ENCODE peak calls at places on chromosomes 6 and 20, in four cellular contexts. Q is cardiac muscle cell, D is uterus, L is stomach. W is an unnamed sample. For H3K27me3, the result is how much of the 10 kb centered on the place peaks cover.

GRCh38 chr6:165487347-165487746 is 175.7 kb downstream of the PDE10A start:
- DNase-seq in D (no peak), Q (peak), L (no peak), W (no peak)

GRCh38 chr6:105476978-105477377 is 74.1 kb upstream of the PREP start:
- DNase-seq in Q (no peak), D (no peak), L (no peak), W (no peak)

GRCh38 chr6:3825851-3826581 is 23.2 kb upstream of the FAM50B start:
- DNase-seq in D (peak), Q (peak), L (peak), W (no peak)

GRCh38 chr6:3390698-3391097 is 66.2 kb downstream of the SLC22A23 start:
- DNase-seq in Q (peak), D (no peak), L (peak), W (no peak)

GRCh38 chr20:57659789-57660509 is 39.7 kb upstream of the ZBP1 start:
- DNase-seq in Q (no peak), L (peak), D (peak), W (no peak)

GRCh38 chr20:49786226-49786625 is 26.4 kb upstream of the SLC9A8 start:
- DNase-seq in D (no peak), Q (no peak), L (no peak), W (no peak)

GRCh38 chr20:48718914-48719578 is 108.8 kb downstream of the PREX1 start:
- DNase-seq in D (no peak), L (no peak), Q (no peak), W (no peak)

GRCh38 chr6:27726620-27727023 is 185.6 kb downstream of the OR2B2 start:
- DNase-seq in L (no peak), Q (no peak), D (no peak), W (no peak)

GRCh38 chr6:86856937-86857563 is 80.3 kb upstream of the HTR1E start:
- DNase-seq in L (peak), D (no peak), Q (peak), W (no peak)

GRCh38 chr6:111358454-111358853 is 124.6 kb downstream of the REV3L start:
- DNase-seq in D (no peak), Q (no peak), L (no peak), W (no peak)

GRCh38 chr6:50087231-50087954 is 37.7 kb upstream of the DEFB112 start:
- DNase-seq in L (no peak), Q (no peak), D (no peak), W (no peak)

GRCh38 chr6:11491998-11492397 is 45.6 kb upstream of the TMEM170B start:
- DNase-seq in Q (no peak), L (no peak), D (no peak), W (no peak)

GRCh38 chr6:151291145-151292055 is 51.6 kb downstream of the AKAP12 start:
- DNase-seq in D (peak), L (no peak), Q (peak), W (no peak)

GRCh38 chr20:11783102-11783861 is 134.4 kb upstream of the BTBD3 start:
- DNase-seq in Q (no peak), L (no peak), D (no peak), W (no peak)

GRCh38 chr20:64005394-64005793 is 24.5 kb downstream of the PRPF6 start:
- DNase-seq in D (no peak), L (no peak), Q (no peak), W (no peak)

GRCh38 chr20:47597090-47597489 is 95.4 kb downstream of the NCOA3 start:
- DNase-seq in D (no peak), Q (no peak), L (no peak), W (no peak)

GRCh38 chr6:43253401-43253800 is 10.1 kb downstream of the TTBK1 start:
- DNase-seq in Q (no peak), L (no peak), D (no peak), W (no peak)

GRCh38 chr6:121055572-121056163 is 278.6 kb downstream of the TBC1D32 start:
- DNase-seq in D (no peak), L (no peak), Q (peak), W (no peak)

GRCh38 chr6:16730720-16731502 is 30.3 kb downstream of the ATXN1 start:
- DNase-seq in D (no peak), L (no peak), Q (no peak), W (no peak)

GRCh38 chr6:26659042-26659359 is 545 bp downstream of the ZNF322 start:
- DNase-seq in D (no peak), Q (no peak), L (no peak), W (no peak)

GRCh38 chr6:103122766-103123601 is 1729.5 kb downstream of the GRIK2 start:
- DNase-seq in L (peak), D (no peak), Q (peak), W (peak)

GRCh38 chr6:147278891-147279290 is 74.7 kb downstream of the STXBP5 start:
- DNase-seq in D (no peak), L (no peak), Q (no peak), W (no peak)

GRCh38 chr6:143598466-143599080 is 79.2 kb upstream of the PHACTR2 start:
- DNase-seq in D (no peak), Q (no peak), L (no peak), W (no peak)

GRCh38 chr6:105968955-105969333 is 117.2 kb upstream of the PRDM1 start:
- DNase-seq in L (no peak), Q (no peak), D (no peak), W (no peak)

GRCh38 chr6:63814459-63814858 is 178.9 kb downstream of the PHF3 start:
- DNase-seq in L (no peak), D (no peak), Q (no peak), W (no peak)

GRCh38 chr6:8086755-8087306 is 15.5 kb downstream of the EEF1E1 start:
- DNase-seq in D (no peak), Q (no peak), L (no peak), W (no peak)

GRCh38 chr6:90413867-90414266 is 117.2 kb upstream of the BACH2 start:
- DNase-seq in D (peak), Q (peak), L (no peak), W (no peak)

GRCh38 chr6:36319436-36319762 is 17.3 kb downstream of the BNIP5 start:
- DNase-seq in L (no peak), Q (no peak), D (no peak), W (no peak)

GRCh38 chr20:59937150-59937549 is 3.0 kb downstream of the PPP1R3D start:
- DNase-seq in Q (peak), L (no peak), D (no peak), W (no peak)
- H3K27me3 ChIP-seq in Q (under half), L (under half), D (under half), W (under half)

DNA sequence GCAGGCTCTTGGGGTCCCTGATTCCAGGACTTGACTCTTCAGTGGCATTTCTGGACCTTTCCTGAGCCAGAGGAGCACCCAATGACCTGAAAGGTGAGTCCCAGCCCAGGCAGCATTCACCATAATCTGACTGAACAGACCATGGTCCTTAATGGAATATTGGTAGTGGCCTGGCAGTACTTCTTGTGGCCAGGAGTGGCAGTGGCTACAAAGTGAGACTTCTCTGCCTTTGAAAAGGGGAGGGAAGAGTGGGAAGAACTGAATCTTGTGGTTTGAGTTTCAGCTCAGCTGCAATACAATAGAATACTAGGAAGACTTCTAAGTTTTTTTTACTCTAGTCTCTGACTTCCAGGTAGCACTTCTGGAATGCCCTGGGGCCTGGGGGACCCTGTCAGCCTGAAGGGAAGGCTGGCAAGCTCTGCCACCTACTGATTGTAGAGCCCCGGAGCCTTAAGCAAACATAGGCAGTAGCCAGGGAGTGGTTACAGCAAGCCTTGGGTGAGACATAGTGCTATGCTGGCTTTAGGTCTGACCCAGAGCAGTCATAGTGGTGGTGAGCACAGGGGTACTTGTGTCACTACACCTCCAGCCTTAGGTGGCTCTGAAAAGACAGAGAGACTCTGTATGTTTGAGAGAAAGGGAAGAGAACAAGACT is 674.2 kb upstream of the MANEA start:
- DNase-seq in L (no peak), D (no peak), Q (no peak), W (no peak)
- TF ChIP-seq CTCF in L (no peak), D (no peak), Q (no peak), W (no peak)

GRCh38 chr6:167111597-167111996 is 11.3 kb upstream of the CCR6 start:
- DNase-seq in Q (no peak), L (no peak), D (no peak), W (no peak)
- H3K4me3 ChIP-seq in Q (no peak), L (no peak), D (no peak), W (no peak)

GRCh38 chr6:133854167-133854632 is 34.7 kb upstream of the TCF21 start:
- DNase-seq in Q (no peak), L (no peak), D (no peak), W (no peak)
- H3K27me3 ChIP-seq in Q (under half), L (under half), D (under half), W (under half)

DNA sequence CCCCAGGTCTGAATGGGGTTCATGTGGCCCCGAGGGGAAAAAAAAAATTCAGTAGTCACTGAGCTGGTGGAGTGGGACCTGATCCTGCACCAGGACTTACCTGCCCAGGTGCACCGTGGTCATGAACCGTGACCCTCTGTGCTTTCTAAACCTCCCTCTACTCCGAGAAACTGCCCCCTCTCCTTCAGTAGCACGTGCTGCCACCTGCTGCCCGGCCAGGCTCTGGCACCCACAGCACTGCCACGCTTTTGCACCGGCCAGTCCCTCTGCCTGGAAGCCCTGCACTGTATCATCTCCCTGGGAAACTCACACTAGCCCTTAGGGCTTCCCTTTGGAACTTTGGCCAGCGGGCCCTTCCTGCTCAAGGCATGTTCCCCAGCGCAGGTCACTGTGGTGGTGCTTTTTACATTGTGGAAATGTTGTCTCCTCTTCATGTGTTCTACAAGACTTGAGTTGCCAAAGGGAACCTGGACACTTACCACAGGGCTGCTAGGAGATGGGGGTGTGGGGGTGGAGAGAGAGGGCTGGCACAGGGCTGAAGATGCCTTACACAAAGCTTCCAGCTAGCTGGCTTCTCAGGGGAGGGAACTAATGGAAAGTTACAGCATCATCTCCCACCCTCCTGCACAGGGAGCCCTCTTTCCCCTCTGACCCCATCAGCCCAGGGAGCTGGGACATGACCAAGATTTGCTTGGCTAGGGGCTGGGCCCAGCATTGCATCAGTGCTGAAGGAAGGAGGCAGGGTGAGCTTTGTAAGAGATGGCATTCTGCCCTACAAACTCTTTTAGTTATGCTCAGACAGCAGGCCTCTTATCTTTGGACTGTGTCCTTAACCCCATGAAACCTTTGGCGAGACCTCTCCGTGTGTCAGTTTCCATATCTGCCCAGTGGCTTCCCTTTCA is 2.5 kb upstream of the PTPRT start:
- DNase-seq in L (no peak), D (no peak), Q (peak), W (peak)
- TF ChIP-seq CTCF in L (no peak), D (no peak), Q (peak), W (peak)

W was measured in Caco-2.